ENCODE peak calls at places on chromosomes 1 and 21, in six cellular contexts. One of them, this sample, is unnamed.

GRCh38 chr1:240285541-240285940 is 193.9 kb downstream of the FMN2 start:
- DNase-seq in esophagus muscularis mucosa: no peak
- DNase-seq in neural progenitor cell: no peak
- DNase-seq in body of pancreas: no peak
- DNase-seq in CD8-positive, alpha-beta T cell: no peak
- DNase-seq in CD8-positive, alpha-beta memory T cell: no peak
- DNase-seq in this sample: no peak

GRCh38 chr1:246587606-246588005 is 21.4 kb downstream of the CNST start:
- DNase-seq in CD8-positive, alpha-beta memory T cell: no peak
- DNase-seq in neural progenitor cell: no peak
- DNase-seq in body of pancreas: no peak
- DNase-seq in esophagus muscularis mucosa: no peak
- DNase-seq in CD8-positive, alpha-beta T cell: no peak
- DNase-seq in this sample: peak; percentile 82

GRCh38 chr1:96641292-96641691 is 80.3 kb upstream of the PTBP2 start:
- DNase-seq in esophagus muscularis mucosa: no peak
- DNase-seq in CD8-positive, alpha-beta memory T cell: no peak
- DNase-seq in CD8-positive, alpha-beta T cell: no peak
- DNase-seq in neural progenitor cell: no peak
- DNase-seq in body of pancreas: no peak
- DNase-seq in this sample: peak; percentile 50

GRCh38 chr1:41599912-41600311 is 115.4 kb upstream of the EDN2 start:
- DNase-seq in CD8-positive, alpha-beta T cell: no peak
- DNase-seq in body of pancreas: no peak
- DNase-seq in CD8-positive, alpha-beta memory T cell: no peak
- DNase-seq in neural progenitor cell: no peak
- DNase-seq in esophagus muscularis mucosa: no peak
- DNase-seq in this sample: peak; percentile 49

GRCh38 chr1:214261206-214262123 is 19.5 kb upstream of the SMYD2 start:
- DNase-seq in CD8-positive, alpha-beta memory T cell: peak; percentile 83
- DNase-seq in CD8-positive, alpha-beta T cell: peak; percentile 74
- DNase-seq in body of pancreas: peak; percentile 81
- DNase-seq in neural progenitor cell: peak; percentile 87
- DNase-seq in esophagus muscularis mucosa: no peak
- DNase-seq in this sample: peak; percentile 81

GRCh38 chr1:175564119-175564518 is 179.3 kb downstream of the TNR start:
- DNase-seq in CD8-positive, alpha-beta memory T cell: no peak
- DNase-seq in esophagus muscularis mucosa: no peak
- DNase-seq in neural progenitor cell: no peak
- DNase-seq in CD8-positive, alpha-beta T cell: no peak
- DNase-seq in body of pancreas: no peak
- DNase-seq in this sample: no peak

GRCh38 chr1:109241344-109241743 is 8.0 kb upstream of the CELSR2 start:
- DNase-seq in CD8-positive, alpha-beta memory T cell: no peak
- DNase-seq in neural progenitor cell: no peak
- DNase-seq in body of pancreas: no peak
- DNase-seq in esophagus muscularis mucosa: no peak
- DNase-seq in CD8-positive, alpha-beta T cell: no peak
- DNase-seq in this sample: no peak

GRCh38 chr21:29056005-29056404 is 17.4 kb downstream of the CCT8 start:
- DNase-seq in neural progenitor cell: no peak
- DNase-seq in CD8-positive, alpha-beta T cell: no peak
- DNase-seq in esophagus muscularis mucosa: no peak
- DNase-seq in CD8-positive, alpha-beta memory T cell: no peak
- DNase-seq in body of pancreas: no peak
- DNase-seq in this sample: no peak

GRCh38 chr1:150551049-150551783 is 2.0 kb downstream of the ADAMTSL4 start:
- DNase-seq in CD8-positive, alpha-beta T cell: no peak
- DNase-seq in esophagus muscularis mucosa: no peak
- DNase-seq in CD8-positive, alpha-beta memory T cell: no peak
- DNase-seq in body of pancreas: no peak
- DNase-seq in neural progenitor cell: peak; percentile 2
- DNase-seq in this sample: no peak

GRCh38 chr1:201540846-201541735 is 2.2 kb downstream of the NAV1 start:
- DNase-seq in CD8-positive, alpha-beta memory T cell: no peak
- DNase-seq in body of pancreas: no peak
- DNase-seq in CD8-positive, alpha-beta T cell: no peak
- DNase-seq in esophagus muscularis mucosa: no peak
- DNase-seq in neural progenitor cell: no peak
- DNase-seq in this sample: no peak

GRCh38 chr1:29122987-29123870 is 474 bp downstream of the TMEM200B start:
- DNase-seq in CD8-positive, alpha-beta T cell: no peak
- DNase-seq in neural progenitor cell: peak; percentile 59
- DNase-seq in CD8-positive, alpha-beta memory T cell: no peak
- DNase-seq in esophagus muscularis mucosa: no peak
- DNase-seq in body of pancreas: no peak
- DNase-seq in this sample: peak; percentile 48

GRCh38 chr1:21292991-21293536 is 2.8 kb upstream of the ECE1 start:
- DNase-seq in CD8-positive, alpha-beta T cell: no peak
- DNase-seq in CD8-positive, alpha-beta memory T cell: peak; percentile 60
- DNase-seq in body of pancreas: no peak
- DNase-seq in neural progenitor cell: no peak
- DNase-seq in esophagus muscularis mucosa: no peak
- DNase-seq in this sample: no peak

GRCh38 chr1:86352096-86352495 is 44.0 kb downstream of the ODF2L start:
- DNase-seq in CD8-positive, alpha-beta memory T cell: no peak
- DNase-seq in esophagus muscularis mucosa: no peak
- DNase-seq in CD8-positive, alpha-beta T cell: no peak
- DNase-seq in body of pancreas: no peak
- DNase-seq in neural progenitor cell: no peak
- DNase-seq in this sample: peak; percentile 40

GRCh38 chr1:228515200-228515834 is 28.1 kb downstream of the RNF187 start:
- DNase-seq in body of pancreas: no peak
- DNase-seq in esophagus muscularis mucosa: no peak
- DNase-seq in CD8-positive, alpha-beta T cell: peak; percentile 7
- DNase-seq in neural progenitor cell: peak; percentile 57
- DNase-seq in CD8-positive, alpha-beta memory T cell: no peak
- DNase-seq in this sample: peak; percentile 72

GRCh38 chr1:168470821-168471473 is 72.8 kb downstream of the XCL2 start:
- DNase-seq in neural progenitor cell: no peak
- DNase-seq in body of pancreas: no peak
- DNase-seq in esophagus muscularis mucosa: no peak
- DNase-seq in CD8-positive, alpha-beta memory T cell: no peak
- DNase-seq in CD8-positive, alpha-beta T cell: no peak
- DNase-seq in this sample: peak; percentile 89

GRCh38 chr21:33981341-33982101 is 65.9 kb upstream of the ATP5PO start:
- DNase-seq in CD8-positive, alpha-beta T cell: no peak
- DNase-seq in esophagus muscularis mucosa: no peak
- DNase-seq in body of pancreas: no peak
- DNase-seq in CD8-positive, alpha-beta memory T cell: no peak
- DNase-seq in neural progenitor cell: no peak
- DNase-seq in this sample: no peak

GRCh38 chr1:243623831-243624230 is 226.2 kb downstream of the AKT3 start:
- DNase-seq in CD8-positive, alpha-beta memory T cell: no peak
- DNase-seq in body of pancreas: no peak
- DNase-seq in esophagus muscularis mucosa: no peak
- DNase-seq in CD8-positive, alpha-beta T cell: no peak
- DNase-seq in neural progenitor cell: no peak
- DNase-seq in this sample: no peak

GRCh38 chr21:15063081-15063820 is 1.5 kb downstream of the NRIP1 start:
- DNase-seq in esophagus muscularis mucosa: no peak
- DNase-seq in CD8-positive, alpha-beta memory T cell: no peak
- DNase-seq in neural progenitor cell: peak; percentile 40
- DNase-seq in CD8-positive, alpha-beta T cell: peak; percentile 7
- DNase-seq in body of pancreas: no peak
- DNase-seq in this sample: peak; percentile 40

GRCh38 chr1:90402893-90403849 is 313.9 kb downstream of the BARHL2 start:
- DNase-seq in neural progenitor cell: peak; percentile 59
- DNase-seq in CD8-positive, alpha-beta memory T cell: no peak
- DNase-seq in body of pancreas: peak; percentile 88
- DNase-seq in CD8-positive, alpha-beta T cell: no peak
- DNase-seq in esophagus muscularis mucosa: no peak
- DNase-seq in this sample: peak; percentile 2

GRCh38 chr1:232904566-232904965 is 45.8 kb upstream of the NTPCR start:
- DNase-seq in body of pancreas: no peak
- DNase-seq in CD8-positive, alpha-beta memory T cell: no peak
- DNase-seq in neural progenitor cell: no peak
- DNase-seq in CD8-positive, alpha-beta T cell: no peak
- DNase-seq in esophagus muscularis mucosa: no peak
- DNase-seq in this sample: no peak

GRCh38 chr1:47934243-47934805 is 62.9 kb downstream of the TRABD2B start:
- DNase-seq in CD8-positive, alpha-beta T cell: no peak
- DNase-seq in neural progenitor cell: peak; percentile 12
- DNase-seq in body of pancreas: peak; percentile 64
- DNase-seq in CD8-positive, alpha-beta memory T cell: no peak
- DNase-seq in esophagus muscularis mucosa: peak; percentile 96
- DNase-seq in this sample: no peak

GRCh38 chr1:164261691-164262240 is 297.2 kb upstream of the PBX1 start:
- DNase-seq in CD8-positive, alpha-beta T cell: no peak
- DNase-seq in body of pancreas: no peak
- DNase-seq in esophagus muscularis mucosa: no peak
- DNase-seq in CD8-positive, alpha-beta memory T cell: no peak
- DNase-seq in neural progenitor cell: no peak
- DNase-seq in this sample: no peak

GRCh38 chr1:111448482-111448917 is 556 bp downstream of the WDR77 start:
- DNase-seq in CD8-positive, alpha-beta memory T cell: no peak
- DNase-seq in esophagus muscularis mucosa: no peak
- DNase-seq in body of pancreas: no peak
- DNase-seq in CD8-positive, alpha-beta T cell: no peak
- DNase-seq in neural progenitor cell: no peak
- DNase-seq in this sample: no peak

GRCh38 chr1:54549181-54549924 is 1.3 kb downstream of the ACOT11 start:
- DNase-seq in CD8-positive, alpha-beta T cell: no peak
- DNase-seq in esophagus muscularis mucosa: no peak
- DNase-seq in neural progenitor cell: no peak
- DNase-seq in CD8-positive, alpha-beta memory T cell: no peak
- DNase-seq in body of pancreas: no peak
- DNase-seq in this sample: no peak

GRCh38 chr1:165481820-165482532 is 37.0 kb upstream of the RXRG start:
- DNase-seq in neural progenitor cell: no peak
- DNase-seq in CD8-positive, alpha-beta T cell: no peak
- DNase-seq in CD8-positive, alpha-beta memory T cell: no peak
- DNase-seq in body of pancreas: no peak
- DNase-seq in esophagus muscularis mucosa: peak; percentile 90
- DNase-seq in this sample: peak; percentile 89

GRCh38 chr1:39898146-39898545 is 3.6 kb downstream of the MYCL start:
- DNase-seq in esophagus muscularis mucosa: no peak
- DNase-seq in CD8-positive, alpha-beta memory T cell: no peak
- DNase-seq in body of pancreas: no peak
- DNase-seq in CD8-positive, alpha-beta T cell: no peak
- DNase-seq in neural progenitor cell: peak; percentile 83
- DNase-seq in this sample: no peak

GRCh38 chr1:172746091-172746949 is 87.4 kb downstream of the FASLG start:
- DNase-seq in neural progenitor cell: no peak
- DNase-seq in esophagus muscularis mucosa: no peak
- DNase-seq in CD8-positive, alpha-beta T cell: peak; percentile 30
- DNase-seq in CD8-positive, alpha-beta memory T cell: peak; percentile 63
- DNase-seq in body of pancreas: no peak
- DNase-seq in this sample: no peak

DNA sequence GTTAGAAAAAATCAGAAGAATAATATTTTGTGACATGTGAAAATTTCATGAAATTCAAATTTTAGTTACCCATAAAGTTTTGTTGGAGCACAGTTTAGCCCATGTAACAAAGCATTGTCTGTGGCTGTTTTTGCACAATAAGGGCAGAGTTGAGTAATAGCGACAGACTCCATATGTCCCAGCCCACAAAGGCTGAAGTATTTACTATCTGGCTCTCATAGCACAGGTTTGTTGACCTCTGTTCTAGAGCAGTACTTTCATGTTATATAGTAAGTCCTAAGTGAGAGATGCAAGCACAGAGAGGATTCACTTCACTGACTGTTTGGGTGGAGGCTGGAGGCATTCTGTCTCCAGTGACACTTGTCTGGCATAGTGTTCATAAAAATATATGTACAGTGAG is 6.8 kb downstream of the LAMC1 start:
- DNase-seq in esophagus muscularis mucosa: no peak
- DNase-seq in CD8-positive, alpha-beta memory T cell: no peak
- DNase-seq in body of pancreas: no peak
- DNase-seq in neural progenitor cell: no peak
- DNase-seq in CD8-positive, alpha-beta T cell: no peak
- DNase-seq in this sample: peak; percentile 85
- H3K4me1 ChIP-seq in esophagus muscularis mucosa: peaks cover 88% of the 10 kb centered on the region
- H3K4me1 ChIP-seq in CD8-positive, alpha-beta memory T cell: peaks cover 10% of the 10 kb centered on the region
- H3K4me1 ChIP-seq in body of pancreas: peaks cover 7% of the 10 kb centered on the region
- H3K4me1 ChIP-seq in neural progenitor cell: peaks cover 34% of the 10 kb centered on the region
- H3K4me1 ChIP-seq in CD8-positive, alpha-beta T cell: peaks cover 12% of the 10 kb centered on the region
- H3K4me1 ChIP-seq in this sample: peaks cover 7% of the 10 kb centered on the region

GRCh38 chr1:27144349-27144748 is 10.6 kb downstream of the SLC9A1 start:
- DNase-seq in esophagus muscularis mucosa: no peak
- DNase-seq in body of pancreas: peak; percentile 51
- DNase-seq in CD8-positive, alpha-beta T cell: no peak
- DNase-seq in neural progenitor cell: no peak
- DNase-seq in CD8-positive, alpha-beta memory T cell: no peak
- DNase-seq in this sample: no peak

GRCh38 chr1:27141266-27142003 is 13.5 kb downstream of the SLC9A1 start:
- DNase-seq in CD8-positive, alpha-beta memory T cell: no peak
- DNase-seq in neural progenitor cell: no peak
- DNase-seq in esophagus muscularis mucosa: no peak
- DNase-seq in CD8-positive, alpha-beta T cell: no peak
- DNase-seq in body of pancreas: peak; percentile 76
- DNase-seq in this sample: no peak

GRCh38 chr1:27139980-27140379 is 14.9 kb downstream of the SLC9A1 start:
- DNase-seq in body of pancreas: no peak
- DNase-seq in CD8-positive, alpha-beta T cell: no peak
- DNase-seq in esophagus muscularis mucosa: no peak
- DNase-seq in neural progenitor cell: no peak
- DNase-seq in CD8-positive, alpha-beta memory T cell: no peak
- DNase-seq in this sample: no peak

GRCh38 chr1:27143408-27143807 is 11.5 kb downstream of the SLC9A1 start:
- DNase-seq in CD8-positive, alpha-beta T cell: no peak
- DNase-seq in esophagus muscularis mucosa: no peak
- DNase-seq in body of pancreas: no peak
- DNase-seq in CD8-positive, alpha-beta memory T cell: no peak
- DNase-seq in neural progenitor cell: no peak
- DNase-seq in this sample: peak; percentile 20

GRCh38 chr1:27142464-27142863 is 12.5 kb downstream of the SLC9A1 start:
- DNase-seq in esophagus muscularis mucosa: no peak
- DNase-seq in neural progenitor cell: no peak
- DNase-seq in CD8-positive, alpha-beta T cell: no peak
- DNase-seq in CD8-positive, alpha-beta memory T cell: no peak
- DNase-seq in body of pancreas: no peak
- DNase-seq in this sample: no peak
- H3K4me1 ChIP-seq in esophagus muscularis mucosa: peaks cover 62% of the 10 kb centered on the region
- H3K4me1 ChIP-seq in neural progenitor cell: peaks cover 11% of the 10 kb centered on the region
- H3K4me1 ChIP-seq in CD8-positive, alpha-beta T cell: peaks cover 37% of the 10 kb centered on the region
- H3K4me1 ChIP-seq in CD8-positive, alpha-beta memory T cell: peaks cover 35% of the 10 kb centered on the region
- H3K4me1 ChIP-seq in body of pancreas: peaks cover 24% of the 10 kb centered on the region
- H3K4me1 ChIP-seq in this sample: peaks cover 15% of the 10 kb centered on the region

GRCh38 chr1:193265716-193266115 is 79.3 kb upstream of the B3GALT2 start:
- DNase-seq in CD8-positive, alpha-beta memory T cell: no peak
- DNase-seq in CD8-positive, alpha-beta T cell: no peak
- DNase-seq in body of pancreas: no peak
- DNase-seq in esophagus muscularis mucosa: no peak
- DNase-seq in neural progenitor cell: no peak
- DNase-seq in this sample: no peak
- H3K4me1 ChIP-seq in CD8-positive, alpha-beta memory T cell: no peaks in the 10 kb centered on the region
- H3K4me1 ChIP-seq in CD8-positive, alpha-beta T cell: no peaks in the 10 kb centered on the region
- H3K4me1 ChIP-seq in body of pancreas: peaks cover 4% of the 10 kb centered on the region
- H3K4me1 ChIP-seq in esophagus muscularis mucosa: no peaks in the 10 kb centered on the region
- H3K4me1 ChIP-seq in neural progenitor cell: peaks cover 9% of the 10 kb centered on the region
- H3K4me1 ChIP-seq in this sample: peaks cover 9% of the 10 kb centered on the region

GRCh38 chr1:59504281-59504680 is 207.4 kb downstream of the FGGY start:
- DNase-seq in esophagus muscularis mucosa: no peak
- DNase-seq in body of pancreas: no peak
- DNase-seq in CD8-positive, alpha-beta memory T cell: no peak
- DNase-seq in neural progenitor cell: no peak
- DNase-seq in CD8-positive, alpha-beta T cell: no peak
- DNase-seq in this sample: no peak
- H3K4me1 ChIP-seq in esophagus muscularis mucosa: peaks cover 16% of the 10 kb centered on the region
- H3K4me1 ChIP-seq in body of pancreas: peaks cover 38% of the 10 kb centered on the region
- H3K4me1 ChIP-seq in CD8-positive, alpha-beta memory T cell: no peaks in the 10 kb centered on the region
- H3K4me1 ChIP-seq in neural progenitor cell: peaks cover 8% of the 10 kb centered on the region
- H3K4me1 ChIP-seq in CD8-positive, alpha-beta T cell: no peaks in the 10 kb centered on the region
- H3K4me1 ChIP-seq in this sample: no peaks in the 10 kb centered on the region